ENCODE peak calls at places on chromosome 13, in seven cellular contexts. One of them, this sample, is unnamed. For H3K9me2, the result is how much of the 10 kb centered on the place peaks cover.

GRCh38 chr13:24717217-24717616 is 37.0 kb downstream of the ATP12A start:
- DNase-seq in HCT116: no peak
- DNase-seq in hepatocyte: no peak
- DNase-seq in PC-9: no peak
- DNase-seq in GM23248: no peak
- DNase-seq in GM23338: no peak
- DNase-seq in PC-3: no peak
- DNase-seq in this sample: no peak

GRCh38 chr13:26529441-26529840 is 28.0 kb upstream of the WASF3 start:
- DNase-seq in PC-9: peak
- DNase-seq in PC-3: peak
- DNase-seq in GM23248: peak
- DNase-seq in hepatocyte: peak
- DNase-seq in HCT116: no peak
- DNase-seq in GM23338: peak
- DNase-seq in this sample: peak

GRCh38 chr13:105627270-105627669 is 908.2 kb downstream of the EFNB2 start:
- DNase-seq in PC-3: peak
- DNase-seq in hepatocyte: no peak
- DNase-seq in GM23248: no peak
- DNase-seq in PC-9: no peak
- DNase-seq in GM23338: no peak
- DNase-seq in HCT116: no peak
- DNase-seq in this sample: no peak

GRCh38 chr13:34425307-34425949 is 516.6 kb upstream of the NBEA start:
- DNase-seq in GM23248: no peak
- DNase-seq in PC-9: no peak
- DNase-seq in HCT116: no peak
- DNase-seq in GM23338: peak
- DNase-seq in PC-3: no peak
- DNase-seq in hepatocyte: no peak
- DNase-seq in this sample: no peak

GRCh38 chr13:97235549-97236206 is 13.5 kb downstream of the MBNL2 start:
- DNase-seq in PC-3: no peak
- DNase-seq in hepatocyte: peak
- DNase-seq in HCT116: no peak
- DNase-seq in GM23248: no peak
- DNase-seq in GM23338: no peak
- DNase-seq in PC-9: no peak
- DNase-seq in this sample: no peak

GRCh38 chr13:24511019-24511823 is 1.4 kb downstream of the PARP4 start:
- DNase-seq in PC-3: peak
- DNase-seq in hepatocyte: peak
- DNase-seq in HCT116: peak
- DNase-seq in PC-9: peak
- DNase-seq in GM23248: peak
- DNase-seq in GM23338: peak
- DNase-seq in this sample: peak

GRCh38 chr13:80033286-80033685 is 307.6 kb downstream of the SPRY2 start:
- DNase-seq in HCT116: no peak
- DNase-seq in GM23338: no peak
- DNase-seq in PC-3: peak
- DNase-seq in GM23248: no peak
- DNase-seq in hepatocyte: no peak
- DNase-seq in PC-9: no peak
- DNase-seq in this sample: no peak

GRCh38 chr13:41284512-41285288 is 21.3 kb upstream of the MTRF1 start:
- DNase-seq in GM23248: peak
- DNase-seq in PC-3: peak
- DNase-seq in PC-9: peak
- DNase-seq in HCT116: peak
- DNase-seq in GM23338: no peak
- DNase-seq in hepatocyte: no peak
- DNase-seq in this sample: no peak

GRCh38 chr13:33351324-33351723 is 65.8 kb upstream of the STARD13 start:
- DNase-seq in GM23338: no peak
- DNase-seq in PC-3: peak
- DNase-seq in PC-9: no peak
- DNase-seq in GM23248: peak
- DNase-seq in hepatocyte: no peak
- DNase-seq in HCT116: peak
- DNase-seq in this sample: no peak

GRCh38 chr13:104315606-104316005 is 1249.4 kb upstream of the SLC10A2 start:
- DNase-seq in HCT116: peak
- DNase-seq in PC-9: peak
- DNase-seq in hepatocyte: peak
- DNase-seq in GM23248: peak
- DNase-seq in PC-3: peak
- DNase-seq in GM23338: no peak
- DNase-seq in this sample: no peak

GRCh38 chr13:47499358-47500150 is 501.5 kb downstream of the SUCLA2 start:
- DNase-seq in PC-9: no peak
- DNase-seq in GM23338: no peak
- DNase-seq in GM23248: peak
- DNase-seq in PC-3: peak
- DNase-seq in HCT116: no peak
- DNase-seq in hepatocyte: peak
- DNase-seq in this sample: no peak

GRCh38 chr13:85314686-85315085 is 484.5 kb downstream of the SLITRK6 start:
- DNase-seq in HCT116: no peak
- DNase-seq in PC-3: no peak
- DNase-seq in GM23248: no peak
- DNase-seq in GM23338: no peak
- DNase-seq in PC-9: no peak
- DNase-seq in hepatocyte: no peak
- DNase-seq in this sample: no peak

GRCh38 chr13:48539550-48539949 is 6.7 kb upstream of the RCBTB2 start:
- DNase-seq in PC-3: no peak
- DNase-seq in hepatocyte: no peak
- DNase-seq in GM23248: peak
- DNase-seq in PC-9: no peak
- DNase-seq in HCT116: no peak
- DNase-seq in GM23338: no peak
- DNase-seq in this sample: no peak

GRCh38 chr13:40069173-40070044 is 413.9 kb downstream of the COG6 start:
- DNase-seq in hepatocyte: peak
- DNase-seq in PC-9: peak
- DNase-seq in PC-3: peak
- DNase-seq in HCT116: peak
- DNase-seq in GM23338: peak
- DNase-seq in GM23248: peak
- DNase-seq in this sample: peak

GRCh38 chr13:93224545-93224944 is 2.1 kb upstream of the GPC6 start:
- DNase-seq in GM23338: peak
- DNase-seq in hepatocyte: peak
- DNase-seq in GM23248: peak
- DNase-seq in HCT116: no peak
- DNase-seq in PC-3: peak
- DNase-seq in PC-9: no peak
- DNase-seq in this sample: no peak

GRCh38 chr13:49571299-49572240 is 13.8 kb downstream of the RCBTB1 start:
- DNase-seq in GM23338: no peak
- DNase-seq in hepatocyte: no peak
- DNase-seq in PC-3: no peak
- DNase-seq in HCT116: no peak
- DNase-seq in GM23248: no peak
- DNase-seq in PC-9: no peak
- DNase-seq in this sample: no peak

GRCh38 chr13:47661076-47661475 is 340.0 kb downstream of the SUCLA2 start:
- DNase-seq in PC-9: no peak
- DNase-seq in hepatocyte: no peak
- DNase-seq in PC-3: peak
- DNase-seq in HCT116: no peak
- DNase-seq in GM23338: no peak
- DNase-seq in GM23248: peak
- DNase-seq in this sample: no peak

GRCh38 chr13:33787051-33787591 is 30.8 kb upstream of the RFC3 start:
- DNase-seq in HCT116: no peak
- DNase-seq in GM23248: peak
- DNase-seq in GM23338: no peak
- DNase-seq in PC-9: no peak
- DNase-seq in PC-3: no peak
- DNase-seq in hepatocyte: no peak
- DNase-seq in this sample: peak

GRCh38 chr13:45242070-45242469 is 41.2 kb upstream of the KCTD4 start:
- DNase-seq in PC-3: peak
- DNase-seq in GM23248: peak
- DNase-seq in GM23338: no peak
- DNase-seq in hepatocyte: no peak
- DNase-seq in HCT116: peak
- DNase-seq in PC-9: peak
- DNase-seq in this sample: no peak

GRCh38 chr13:20518652-20519051 is 7.0 kb downstream of the CRYL1 start:
- DNase-seq in PC-9: no peak
- DNase-seq in GM23248: no peak
- DNase-seq in PC-3: no peak
- DNase-seq in GM23338: no peak
- DNase-seq in hepatocyte: no peak
- DNase-seq in HCT116: no peak
- DNase-seq in this sample: no peak

GRCh38 chr13:43546260-43546659 is 240.5 kb downstream of the ENOX1 start:
- DNase-seq in GM23338: no peak
- DNase-seq in hepatocyte: no peak
- DNase-seq in PC-3: no peak
- DNase-seq in HCT116: no peak
- DNase-seq in PC-9: no peak
- DNase-seq in GM23248: no peak
- DNase-seq in this sample: no peak

GRCh38 chr13:48576448-48576993 is 43.6 kb upstream of the RCBTB2 start:
- DNase-seq in PC-3: no peak
- DNase-seq in PC-9: no peak
- DNase-seq in HCT116: no peak
- DNase-seq in GM23248: no peak
- DNase-seq in GM23338: no peak
- DNase-seq in hepatocyte: no peak
- DNase-seq in this sample: no peak

GRCh38 chr13:32663660-32664059 is 77.4 kb downstream of the PDS5B start:
- DNase-seq in GM23248: no peak
- DNase-seq in PC-3: no peak
- DNase-seq in PC-9: no peak
- DNase-seq in hepatocyte: no peak
- DNase-seq in GM23338: no peak
- DNase-seq in HCT116: no peak
- DNase-seq in this sample: no peak

DNA sequence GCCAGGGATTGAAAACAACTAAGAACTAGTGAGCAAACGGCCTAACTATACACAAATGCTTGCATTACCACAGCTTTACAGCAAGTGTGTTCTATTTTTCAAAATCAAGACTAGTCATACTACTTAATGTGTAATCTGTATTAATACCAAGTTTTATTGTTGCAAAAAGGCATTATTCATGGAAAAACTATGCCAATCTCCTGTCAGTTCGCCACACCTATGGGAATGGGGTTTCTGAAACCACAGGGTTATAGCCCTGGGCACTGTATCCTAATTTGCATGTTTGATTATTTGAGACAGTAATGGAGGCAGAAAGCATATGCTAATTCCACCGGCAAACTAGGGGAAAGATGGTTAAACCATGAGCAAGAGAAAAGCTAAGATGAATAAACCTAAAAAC is 14.3 kb downstream of the GAS6 start:
- DNase-seq in PC-9: no peak
- DNase-seq in GM23248: no peak
- DNase-seq in GM23338: no peak
- DNase-seq in HCT116: no peak
- DNase-seq in PC-3: peak
- DNase-seq in hepatocyte: no peak
- DNase-seq in this sample: no peak
- H3K9me2 ChIP-seq in PC-9: under half
- H3K9me2 ChIP-seq in GM23248: under half
- H3K9me2 ChIP-seq in GM23338: under half
- H3K9me2 ChIP-seq in HCT116: under half
- H3K9me2 ChIP-seq in PC-3: under half
- H3K9me2 ChIP-seq in hepatocyte: under half
- H3K9me2 ChIP-seq in this sample: under half

GRCh38 chr13:99983401-99984133 is 2.0 kb downstream of the ZIC2 start:
- DNase-seq in HCT116: no peak
- DNase-seq in hepatocyte: peak
- DNase-seq in PC-9: no peak
- DNase-seq in GM23248: peak
- DNase-seq in GM23338: peak
- DNase-seq in PC-3: no peak
- DNase-seq in this sample: no peak
- TF ChIP-seq EZH2 in HCT116: no peak
- TF ChIP-seq EZH2 in hepatocyte: peak
- TF ChIP-seq EZH2 in PC-9: no peak
- TF ChIP-seq EZH2 in GM23248: peak
- TF ChIP-seq EZH2 in GM23338: no peak
- TF ChIP-seq EZH2 in PC-3: no peak
- TF ChIP-seq EZH2 in this sample: no peak

GRCh38 chr13:51449018-51449417 is 3.8 kb downstream of the INTS6 start:
- DNase-seq in PC-9: no peak
- DNase-seq in HCT116: no peak
- DNase-seq in GM23338: no peak
- DNase-seq in GM23248: no peak
- DNase-seq in hepatocyte: no peak
- DNase-seq in PC-3: no peak
- DNase-seq in this sample: no peak

GRCh38 chr13:51452391-51453307 is at the start of gene INTS6:
- DNase-seq in GM23338: peak
- DNase-seq in HCT116: peak
- DNase-seq in hepatocyte: peak
- DNase-seq in GM23248: peak
- DNase-seq in PC-9: peak
- DNase-seq in PC-3: peak
- DNase-seq in this sample: peak

GRCh38 chr13:51453308-51453958 is 597 bp upstream of the INTS6 start:
- DNase-seq in PC-3: no peak
- DNase-seq in GM23248: peak
- DNase-seq in PC-9: peak
- DNase-seq in hepatocyte: peak
- DNase-seq in GM23338: peak
- DNase-seq in HCT116: no peak
- DNase-seq in this sample: peak

GRCh38 chr13:51451467-51452390 is 1.1 kb downstream of the INTS6 start:
- DNase-seq in HCT116: peak
- DNase-seq in PC-9: peak
- DNase-seq in PC-3: peak
- DNase-seq in GM23248: peak
- DNase-seq in hepatocyte: peak
- DNase-seq in GM23338: peak
- DNase-seq in this sample: peak

DNA sequence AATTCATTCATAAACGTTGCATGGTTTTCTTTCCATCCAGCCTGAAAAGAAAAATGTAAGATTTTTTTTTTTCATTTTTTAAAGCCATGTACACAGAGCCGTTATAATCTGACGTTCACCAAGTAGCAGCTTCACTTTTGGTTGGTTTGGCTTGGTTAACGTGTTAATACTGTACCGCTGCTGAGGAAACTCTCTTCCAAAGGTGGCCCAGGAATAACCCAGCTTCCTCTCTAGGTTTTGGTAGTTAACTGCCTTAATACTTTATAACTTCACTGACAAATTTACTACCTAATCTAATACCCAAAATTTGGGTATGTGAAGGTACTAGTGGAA is 1.7 kb downstream of the INTS6 start:
- DNase-seq in PC-9: no peak
- DNase-seq in GM23248: no peak
- DNase-seq in hepatocyte: no peak
- DNase-seq in HCT116: no peak
- DNase-seq in GM23338: no peak
- DNase-seq in PC-3: no peak
- DNase-seq in this sample: no peak
- H3K9me2 ChIP-seq in PC-9: under half
- H3K9me2 ChIP-seq in GM23248: under half
- H3K9me2 ChIP-seq in hepatocyte: under half
- H3K9me2 ChIP-seq in HCT116: under half
- H3K9me2 ChIP-seq in GM23338: under half
- H3K9me2 ChIP-seq in PC-3: under half
- H3K9me2 ChIP-seq in this sample: under half

GRCh38 chr13:73933795-73934194 is 200.4 kb downstream of the KLF12 start:
- DNase-seq in PC-3: no peak
- DNase-seq in GM23338: no peak
- DNase-seq in PC-9: no peak
- DNase-seq in HCT116: no peak
- DNase-seq in hepatocyte: no peak
- DNase-seq in GM23248: no peak
- DNase-seq in this sample: peak
- TF ChIP-seq EZH2 in PC-3: no peak
- TF ChIP-seq EZH2 in GM23338: no peak
- TF ChIP-seq EZH2 in PC-9: no peak
- TF ChIP-seq EZH2 in HCT116: no peak
- TF ChIP-seq EZH2 in hepatocyte: no peak
- TF ChIP-seq EZH2 in GM23248: no peak
- TF ChIP-seq EZH2 in this sample: no peak

This sample was measured in MM.1S.